ENCODE peak calls at places on chromosome 19, in five cellular contexts. F is A172; Q is NCI-H1930; E is activated naive CD4-positive, alpha-beta T cell treated with anti-CD3 and anti-CD28 coated beads, Interleukin-2, amount 50 U/mL, for 16 hours; T is effector CD8-positive, alpha-beta T cell. I is an unnamed sample.

GRCh38 chr19:35995655-35995993 is 636 bp downstream of the SDHAF1 start:
- DNase-seq in E (peak), Q (no peak), T (no peak), F (no peak), I (no peak)

GRCh38 chr19:8174706-8175105 is 25.3 kb upstream of the FBN3 start:
- DNase-seq in T (no peak), Q (no peak), E (no peak), F (peak), I (no peak)

GRCh38 chr19:4067396-4068057 is 828 bp upstream of the ZBTB7A start:
- DNase-seq in T (peak), Q (peak), F (no peak), E (no peak), I (no peak)

GRCh38 chr19:34994643-34995471 is 5.3 kb upstream of the GRAMD1A start:
- DNase-seq in T (no peak), F (no peak), E (no peak), Q (no peak), I (no peak)

GRCh38 chr19:14432817-14433453 is at the start of gene PKN1:
- DNase-seq in Q (peak), T (peak), E (peak), F (no peak), I (no peak)

GRCh38 chr19:9860407-9860806 is 25.3 kb downstream of the PIN1 start:
- DNase-seq in F (no peak), E (no peak), Q (no peak), T (no peak), I (no peak)

GRCh38 chr19:34041922-34042521 is 130.3 kb upstream of the LSM14A start:
- DNase-seq in E (peak), T (peak), F (peak), Q (peak), I (no peak)

GRCh38 chr19:12676384-12676792 is 5.3 kb downstream of the DHPS start:
- DNase-seq in F (peak), T (peak), E (peak), Q (peak), I (no peak)

GRCh38 chr19:47541507-47541906 is 26.6 kb upstream of the NAPA start:
- DNase-seq in Q (no peak), F (no peak), E (no peak), T (no peak), I (no peak)

GRCh38 chr19:54073829-54074228 is 7.3 kb downstream of the TARM1 start:
- DNase-seq in F (no peak), E (no peak), Q (no peak), T (no peak), I (no peak)

GRCh38 chr19:51066393-51066792 is 1.5 kb upstream of the KLK13 start:
- DNase-seq in F (no peak), T (no peak), E (no peak), Q (no peak), I (no peak)

GRCh38 chr19:3984908-3985642 is at the start of gene EEF2:
- DNase-seq in T (peak), E (peak), Q (peak), F (peak), I (peak)

GRCh38 chr19:17331254-17331558 is 3.4 kb downstream of the ANO8 start:
- DNase-seq in E (no peak), Q (no peak), F (no peak), T (no peak), I (no peak)

GRCh38 chr19:10450853-10451609 is 30.7 kb downstream of the PDE4A start:
- DNase-seq in F (peak), T (no peak), E (no peak), Q (no peak), I (no peak)

GRCh38 chr19:35986664-35987570 is 8.1 kb upstream of the SDHAF1 start:
- DNase-seq in E (peak), Q (peak), F (peak), T (no peak), I (no peak)

GRCh38 chr19:56838930-56839664 is 1.4 kb downstream of the PEG3 start:
- DNase-seq in T (no peak), F (no peak), Q (peak), E (no peak), I (peak)

GRCh38 chr19:5109560-5109959 is 140.6 kb downstream of the KDM4B start:
- DNase-seq in E (no peak), Q (no peak), T (no peak), F (no peak), I (no peak)

GRCh38 chr19:3136684-3137055 is 837 bp downstream of the GNA15 start:
- DNase-seq in F (no peak), E (no peak), T (no peak), Q (no peak), I (no peak)

GRCh38 chr19:1324792-1325567 is 39.3 kb downstream of the EFNA2 start:
- DNase-seq in E (peak), Q (peak), T (no peak), F (peak), I (no peak)

GRCh38 chr19:30854207-30854606 is 482.0 kb downstream of the ZNF536 start:
- DNase-seq in E (no peak), F (no peak), T (no peak), Q (no peak), I (no peak)

GRCh38 chr19:20321139-20321656 is 154.2 kb downstream of the ZNF486 start:
- DNase-seq in T (no peak), Q (no peak), F (no peak), E (no peak), I (no peak)

GRCh38 chr19:14582894-14583340 is at the start of gene CLEC17A:
- DNase-seq in T (no peak), Q (no peak), E (no peak), F (no peak), I (no peak)

GRCh38 chr19:43699506-43700367 is 16.1 kb upstream of the IRGC start:
- DNase-seq in E (no peak), T (no peak), F (no peak), Q (no peak), I (no peak)

GRCh38 chr19:51122112-51122981 is 2.4 kb upstream of the SIGLEC9 start:
- DNase-seq in F (peak), T (no peak), E (no peak), Q (no peak), I (no peak)

GRCh38 chr19:19306191-19306590 is 14.1 kb downstream of the SUGP1 start:
- DNase-seq in T (no peak), F (no peak), E (no peak), Q (no peak), I (no peak)

GRCh38 chr19:7645656-7646425 is 8.9 kb downstream of the STXBP2 start:
- DNase-seq in F (no peak), Q (no peak), E (no peak), T (no peak), I (no peak)

GRCh38 chr19:41895745-41896580 is 13.0 kb downstream of the ARHGEF1 start:
- DNase-seq in F (no peak), Q (no peak), T (no peak), E (no peak), I (no peak)

GRCh38 chr19:3798137-3798536 is 12.0 kb upstream of the MATK start:
- DNase-seq in T (no peak), Q (no peak), F (no peak), E (no peak), I (no peak)

GRCh38 chr19:48194041-48194871 is 23.8 kb downstream of the ZSWIM9 start:
- DNase-seq in Q (no peak), T (peak), F (no peak), E (peak), I (no peak)